ENCODE peak calls at places on chromosomes 7 and 10, in ten cellular contexts. One of them, this sample, is unnamed.

GRCh38 chr7:84025332-84025927 is 169.2 kb downstream of the SEMA3A start:
- DNase-seq in fibroblast of the conjunctiva: peak; percentile 79
- DNase-seq in nucleus accumbens: no peak
- DNase-seq in activated CD4-positive, alpha-beta T cell treated with anti-CD3 and anti-CD28 coated beads, Interleukin-2, amount 10 ng/mL, durations not matched to agents 7 days and 5 days: no peak
- DNase-seq in T47D: no peak
- DNase-seq in NT2/D1: no peak
- DNase-seq in endodermal cell: no peak
- DNase-seq in stimulated activated CD8-positive, alpha-beta memory T cell treated with anti-CD3 and anti-CD28 coated beads, Interleukin-2, amount 100 ng/mL, for 1 hour: no peak
- DNase-seq in NCI-H2081: no peak
- DNase-seq in stimulated activated CD4-positive, alpha-beta T cell treated with anti-CD3 and anti-CD28 coated beads, Interleukin-1b, Interleukin-23, amount 100 ng/mL, for 24 hours: no peak
- DNase-seq in this sample: no peak

GRCh38 chr7:50199824-50200223 is 104.7 kb upstream of the IKZF1 start:
- DNase-seq in NT2/D1: no peak
- DNase-seq in NCI-H2081: no peak
- DNase-seq in stimulated activated CD8-positive, alpha-beta memory T cell treated with anti-CD3 and anti-CD28 coated beads, Interleukin-2, amount 100 ng/mL, for 1 hour: no peak
- DNase-seq in T47D: no peak
- DNase-seq in endodermal cell: peak; percentile 4
- DNase-seq in activated CD4-positive, alpha-beta T cell treated with anti-CD3 and anti-CD28 coated beads, Interleukin-2, amount 10 ng/mL, durations not matched to agents 7 days and 5 days: no peak
- DNase-seq in stimulated activated CD4-positive, alpha-beta T cell treated with anti-CD3 and anti-CD28 coated beads, Interleukin-1b, Interleukin-23, amount 100 ng/mL, for 24 hours: no peak
- DNase-seq in nucleus accumbens: no peak
- DNase-seq in fibroblast of the conjunctiva: no peak
- DNase-seq in this sample: no peak

GRCh38 chr10:86331861-86332260 is 34.7 kb downstream of the GRID1 start:
- DNase-seq in fibroblast of the conjunctiva: no peak
- DNase-seq in T47D: no peak
- DNase-seq in NT2/D1: no peak
- DNase-seq in nucleus accumbens: no peak
- DNase-seq in stimulated activated CD8-positive, alpha-beta memory T cell treated with anti-CD3 and anti-CD28 coated beads, Interleukin-2, amount 100 ng/mL, for 1 hour: no peak
- DNase-seq in endodermal cell: no peak
- DNase-seq in activated CD4-positive, alpha-beta T cell treated with anti-CD3 and anti-CD28 coated beads, Interleukin-2, amount 10 ng/mL, durations not matched to agents 7 days and 5 days: no peak
- DNase-seq in NCI-H2081: no peak
- DNase-seq in stimulated activated CD4-positive, alpha-beta T cell treated with anti-CD3 and anti-CD28 coated beads, Interleukin-1b, Interleukin-23, amount 100 ng/mL, for 24 hours: no peak
- DNase-seq in this sample: no peak

GRCh38 chr10:77328272-77328816 is 309.3 kb downstream of the KCNMA1 start:
- DNase-seq in stimulated activated CD8-positive, alpha-beta memory T cell treated with anti-CD3 and anti-CD28 coated beads, Interleukin-2, amount 100 ng/mL, for 1 hour: no peak
- DNase-seq in nucleus accumbens: no peak
- DNase-seq in NT2/D1: no peak
- DNase-seq in stimulated activated CD4-positive, alpha-beta T cell treated with anti-CD3 and anti-CD28 coated beads, Interleukin-1b, Interleukin-23, amount 100 ng/mL, for 24 hours: no peak
- DNase-seq in endodermal cell: peak; percentile 87
- DNase-seq in fibroblast of the conjunctiva: no peak
- DNase-seq in activated CD4-positive, alpha-beta T cell treated with anti-CD3 and anti-CD28 coated beads, Interleukin-2, amount 10 ng/mL, durations not matched to agents 7 days and 5 days: peak; percentile 16
- DNase-seq in NCI-H2081: no peak
- DNase-seq in T47D: no peak
- DNase-seq in this sample: no peak

GRCh38 chr10:27104919-27105318 is 4.6 kb upstream of the ANKRD26 start:
- DNase-seq in stimulated activated CD8-positive, alpha-beta memory T cell treated with anti-CD3 and anti-CD28 coated beads, Interleukin-2, amount 100 ng/mL, for 1 hour: no peak
- DNase-seq in nucleus accumbens: no peak
- DNase-seq in NT2/D1: no peak
- DNase-seq in endodermal cell: no peak
- DNase-seq in NCI-H2081: no peak
- DNase-seq in activated CD4-positive, alpha-beta T cell treated with anti-CD3 and anti-CD28 coated beads, Interleukin-2, amount 10 ng/mL, durations not matched to agents 7 days and 5 days: peak; percentile 27
- DNase-seq in T47D: no peak
- DNase-seq in fibroblast of the conjunctiva: no peak
- DNase-seq in stimulated activated CD4-positive, alpha-beta T cell treated with anti-CD3 and anti-CD28 coated beads, Interleukin-1b, Interleukin-23, amount 100 ng/mL, for 24 hours: no peak
- DNase-seq in this sample: no peak

GRCh38 chr7:71308105-71308504 is 176.2 kb downstream of the GALNT17 start:
- DNase-seq in nucleus accumbens: no peak
- DNase-seq in endodermal cell: peak; percentile 36
- DNase-seq in fibroblast of the conjunctiva: no peak
- DNase-seq in T47D: no peak
- DNase-seq in NT2/D1: peak; percentile 33
- DNase-seq in stimulated activated CD4-positive, alpha-beta T cell treated with anti-CD3 and anti-CD28 coated beads, Interleukin-1b, Interleukin-23, amount 100 ng/mL, for 24 hours: no peak
- DNase-seq in NCI-H2081: no peak
- DNase-seq in stimulated activated CD8-positive, alpha-beta memory T cell treated with anti-CD3 and anti-CD28 coated beads, Interleukin-2, amount 100 ng/mL, for 1 hour: no peak
- DNase-seq in activated CD4-positive, alpha-beta T cell treated with anti-CD3 and anti-CD28 coated beads, Interleukin-2, amount 10 ng/mL, durations not matched to agents 7 days and 5 days: no peak
- DNase-seq in this sample: no peak

GRCh38 chr7:102834466-102834865 is 78.3 kb upstream of the LRRC17 start:
- DNase-seq in stimulated activated CD4-positive, alpha-beta T cell treated with anti-CD3 and anti-CD28 coated beads, Interleukin-1b, Interleukin-23, amount 100 ng/mL, for 24 hours: no peak
- DNase-seq in NCI-H2081: no peak
- DNase-seq in stimulated activated CD8-positive, alpha-beta memory T cell treated with anti-CD3 and anti-CD28 coated beads, Interleukin-2, amount 100 ng/mL, for 1 hour: no peak
- DNase-seq in fibroblast of the conjunctiva: no peak
- DNase-seq in endodermal cell: no peak
- DNase-seq in T47D: no peak
- DNase-seq in activated CD4-positive, alpha-beta T cell treated with anti-CD3 and anti-CD28 coated beads, Interleukin-2, amount 10 ng/mL, durations not matched to agents 7 days and 5 days: no peak
- DNase-seq in NT2/D1: no peak
- DNase-seq in nucleus accumbens: no peak
- DNase-seq in this sample: no peak

GRCh38 chr10:84846646-84847045 is 518.3 kb downstream of the CCSER2 start:
- DNase-seq in fibroblast of the conjunctiva: no peak
- DNase-seq in stimulated activated CD8-positive, alpha-beta memory T cell treated with anti-CD3 and anti-CD28 coated beads, Interleukin-2, amount 100 ng/mL, for 1 hour: no peak
- DNase-seq in stimulated activated CD4-positive, alpha-beta T cell treated with anti-CD3 and anti-CD28 coated beads, Interleukin-1b, Interleukin-23, amount 100 ng/mL, for 24 hours: no peak
- DNase-seq in NCI-H2081: no peak
- DNase-seq in nucleus accumbens: no peak
- DNase-seq in T47D: no peak
- DNase-seq in NT2/D1: no peak
- DNase-seq in activated CD4-positive, alpha-beta T cell treated with anti-CD3 and anti-CD28 coated beads, Interleukin-2, amount 10 ng/mL, durations not matched to agents 7 days and 5 days: no peak
- DNase-seq in endodermal cell: no peak
- DNase-seq in this sample: no peak

GRCh38 chr7:31051598-31052503 is at the start of gene ADCYAP1R1:
- DNase-seq in NCI-H2081: peak; percentile 19
- DNase-seq in stimulated activated CD8-positive, alpha-beta memory T cell treated with anti-CD3 and anti-CD28 coated beads, Interleukin-2, amount 100 ng/mL, for 1 hour: no peak
- DNase-seq in NT2/D1: peak; percentile 56
- DNase-seq in fibroblast of the conjunctiva: no peak
- DNase-seq in stimulated activated CD4-positive, alpha-beta T cell treated with anti-CD3 and anti-CD28 coated beads, Interleukin-1b, Interleukin-23, amount 100 ng/mL, for 24 hours: no peak
- DNase-seq in endodermal cell: peak; percentile 90
- DNase-seq in activated CD4-positive, alpha-beta T cell treated with anti-CD3 and anti-CD28 coated beads, Interleukin-2, amount 10 ng/mL, durations not matched to agents 7 days and 5 days: no peak
- DNase-seq in T47D: peak; percentile 28
- DNase-seq in nucleus accumbens: peak; percentile 14
- DNase-seq in this sample: no peak

GRCh38 chr7:137957887-137958286 is 44.0 kb downstream of the CREB3L2 start:
- DNase-seq in NCI-H2081: no peak
- DNase-seq in fibroblast of the conjunctiva: peak; percentile 59
- DNase-seq in nucleus accumbens: no peak
- DNase-seq in NT2/D1: no peak
- DNase-seq in T47D: no peak
- DNase-seq in endodermal cell: no peak
- DNase-seq in stimulated activated CD4-positive, alpha-beta T cell treated with anti-CD3 and anti-CD28 coated beads, Interleukin-1b, Interleukin-23, amount 100 ng/mL, for 24 hours: no peak
- DNase-seq in stimulated activated CD8-positive, alpha-beta memory T cell treated with anti-CD3 and anti-CD28 coated beads, Interleukin-2, amount 100 ng/mL, for 1 hour: no peak
- DNase-seq in activated CD4-positive, alpha-beta T cell treated with anti-CD3 and anti-CD28 coated beads, Interleukin-2, amount 10 ng/mL, durations not matched to agents 7 days and 5 days: no peak
- DNase-seq in this sample: no peak

GRCh38 chr7:137601642-137602041 is 245.1 kb downstream of the DGKI start:
- DNase-seq in nucleus accumbens: no peak
- DNase-seq in fibroblast of the conjunctiva: no peak
- DNase-seq in endodermal cell: no peak
- DNase-seq in T47D: no peak
- DNase-seq in NT2/D1: no peak
- DNase-seq in NCI-H2081: no peak
- DNase-seq in stimulated activated CD8-positive, alpha-beta memory T cell treated with anti-CD3 and anti-CD28 coated beads, Interleukin-2, amount 100 ng/mL, for 1 hour: no peak
- DNase-seq in activated CD4-positive, alpha-beta T cell treated with anti-CD3 and anti-CD28 coated beads, Interleukin-2, amount 10 ng/mL, durations not matched to agents 7 days and 5 days: no peak
- DNase-seq in stimulated activated CD4-positive, alpha-beta T cell treated with anti-CD3 and anti-CD28 coated beads, Interleukin-1b, Interleukin-23, amount 100 ng/mL, for 24 hours: no peak
- DNase-seq in this sample: no peak

GRCh38 chr10:121459279-121459764 is 138.9 kb downstream of the FGFR2 start:
- DNase-seq in T47D: no peak
- DNase-seq in NCI-H2081: no peak
- DNase-seq in endodermal cell: no peak
- DNase-seq in NT2/D1: no peak
- DNase-seq in stimulated activated CD8-positive, alpha-beta memory T cell treated with anti-CD3 and anti-CD28 coated beads, Interleukin-2, amount 100 ng/mL, for 1 hour: no peak
- DNase-seq in nucleus accumbens: no peak
- DNase-seq in stimulated activated CD4-positive, alpha-beta T cell treated with anti-CD3 and anti-CD28 coated beads, Interleukin-1b, Interleukin-23, amount 100 ng/mL, for 24 hours: no peak
- DNase-seq in activated CD4-positive, alpha-beta T cell treated with anti-CD3 and anti-CD28 coated beads, Interleukin-2, amount 10 ng/mL, durations not matched to agents 7 days and 5 days: no peak
- DNase-seq in fibroblast of the conjunctiva: no peak
- DNase-seq in this sample: no peak

GRCh38 chr10:114708717-114709352 is 50.8 kb upstream of the ABLIM1 start:
- DNase-seq in activated CD4-positive, alpha-beta T cell treated with anti-CD3 and anti-CD28 coated beads, Interleukin-2, amount 10 ng/mL, durations not matched to agents 7 days and 5 days: no peak
- DNase-seq in NCI-H2081: no peak
- DNase-seq in stimulated activated CD8-positive, alpha-beta memory T cell treated with anti-CD3 and anti-CD28 coated beads, Interleukin-2, amount 100 ng/mL, for 1 hour: no peak
- DNase-seq in nucleus accumbens: no peak
- DNase-seq in T47D: no peak
- DNase-seq in endodermal cell: peak; percentile 58
- DNase-seq in stimulated activated CD4-positive, alpha-beta T cell treated with anti-CD3 and anti-CD28 coated beads, Interleukin-1b, Interleukin-23, amount 100 ng/mL, for 24 hours: no peak
- DNase-seq in NT2/D1: no peak
- DNase-seq in fibroblast of the conjunctiva: no peak
- DNase-seq in this sample: no peak

GRCh38 chr10:102188298-102188940 is 36.2 kb downstream of the NOLC1 start:
- DNase-seq in endodermal cell: no peak
- DNase-seq in fibroblast of the conjunctiva: no peak
- DNase-seq in activated CD4-positive, alpha-beta T cell treated with anti-CD3 and anti-CD28 coated beads, Interleukin-2, amount 10 ng/mL, durations not matched to agents 7 days and 5 days: no peak
- DNase-seq in NCI-H2081: no peak
- DNase-seq in nucleus accumbens: no peak
- DNase-seq in T47D: no peak
- DNase-seq in stimulated activated CD4-positive, alpha-beta T cell treated with anti-CD3 and anti-CD28 coated beads, Interleukin-1b, Interleukin-23, amount 100 ng/mL, for 24 hours: no peak
- DNase-seq in NT2/D1: no peak
- DNase-seq in stimulated activated CD8-positive, alpha-beta memory T cell treated with anti-CD3 and anti-CD28 coated beads, Interleukin-2, amount 100 ng/mL, for 1 hour: no peak
- DNase-seq in this sample: no peak

GRCh38 chr10:112367516-112367915 is 6.4 kb upstream of the ACSL5 start:
- DNase-seq in activated CD4-positive, alpha-beta T cell treated with anti-CD3 and anti-CD28 coated beads, Interleukin-2, amount 10 ng/mL, durations not matched to agents 7 days and 5 days: no peak
- DNase-seq in fibroblast of the conjunctiva: no peak
- DNase-seq in endodermal cell: no peak
- DNase-seq in stimulated activated CD4-positive, alpha-beta T cell treated with anti-CD3 and anti-CD28 coated beads, Interleukin-1b, Interleukin-23, amount 100 ng/mL, for 24 hours: no peak
- DNase-seq in T47D: no peak
- DNase-seq in NCI-H2081: no peak
- DNase-seq in nucleus accumbens: no peak
- DNase-seq in stimulated activated CD8-positive, alpha-beta memory T cell treated with anti-CD3 and anti-CD28 coated beads, Interleukin-2, amount 100 ng/mL, for 1 hour: no peak
- DNase-seq in NT2/D1: no peak
- DNase-seq in this sample: no peak

GRCh38 chr10:119489572-119490326 is 52.8 kb downstream of the RGS10 start:
- DNase-seq in endodermal cell: peak; percentile 93
- DNase-seq in NCI-H2081: peak; percentile 4
- DNase-seq in stimulated activated CD8-positive, alpha-beta memory T cell treated with anti-CD3 and anti-CD28 coated beads, Interleukin-2, amount 100 ng/mL, for 1 hour: peak; percentile 39
- DNase-seq in nucleus accumbens: no peak
- DNase-seq in activated CD4-positive, alpha-beta T cell treated with anti-CD3 and anti-CD28 coated beads, Interleukin-2, amount 10 ng/mL, durations not matched to agents 7 days and 5 days: peak; percentile 63
- DNase-seq in stimulated activated CD4-positive, alpha-beta T cell treated with anti-CD3 and anti-CD28 coated beads, Interleukin-1b, Interleukin-23, amount 100 ng/mL, for 24 hours: no peak
- DNase-seq in fibroblast of the conjunctiva: no peak
- DNase-seq in NT2/D1: peak; percentile 35
- DNase-seq in T47D: no peak
- DNase-seq in this sample: no peak

GRCh38 chr7:27160147-27160545 is 3.7 kb upstream of the HOXA7 start:
- DNase-seq in nucleus accumbens: no peak
- DNase-seq in fibroblast of the conjunctiva: no peak
- DNase-seq in NCI-H2081: no peak
- DNase-seq in activated CD4-positive, alpha-beta T cell treated with anti-CD3 and anti-CD28 coated beads, Interleukin-2, amount 10 ng/mL, durations not matched to agents 7 days and 5 days: no peak
- DNase-seq in NT2/D1: no peak
- DNase-seq in endodermal cell: peak; percentile 46
- DNase-seq in stimulated activated CD8-positive, alpha-beta memory T cell treated with anti-CD3 and anti-CD28 coated beads, Interleukin-2, amount 100 ng/mL, for 1 hour: no peak
- DNase-seq in stimulated activated CD4-positive, alpha-beta T cell treated with anti-CD3 and anti-CD28 coated beads, Interleukin-1b, Interleukin-23, amount 100 ng/mL, for 24 hours: no peak
- DNase-seq in T47D: no peak
- DNase-seq in this sample: no peak

GRCh38 chr7:67422601-67423000 is 426.0 kb downstream of the TYW1 start:
- DNase-seq in NT2/D1: no peak
- DNase-seq in nucleus accumbens: no peak
- DNase-seq in fibroblast of the conjunctiva: no peak
- DNase-seq in endodermal cell: no peak
- DNase-seq in stimulated activated CD8-positive, alpha-beta memory T cell treated with anti-CD3 and anti-CD28 coated beads, Interleukin-2, amount 100 ng/mL, for 1 hour: no peak
- DNase-seq in activated CD4-positive, alpha-beta T cell treated with anti-CD3 and anti-CD28 coated beads, Interleukin-2, amount 10 ng/mL, durations not matched to agents 7 days and 5 days: no peak
- DNase-seq in stimulated activated CD4-positive, alpha-beta T cell treated with anti-CD3 and anti-CD28 coated beads, Interleukin-1b, Interleukin-23, amount 100 ng/mL, for 24 hours: no peak
- DNase-seq in T47D: no peak
- DNase-seq in NCI-H2081: no peak
- DNase-seq in this sample: no peak

This sample was measured in substantia nigra.